ENCODE peak calls at places on chromosomes 5 and 9, in five cellular contexts. One of them, this sample, is unnamed. For H3K4me1, the result is how much of the 10 kb centered on the place peaks cover.

GRCh38 chr5:67530609-67531255 is 334.1 kb upstream of the CD180 start:
- DNase-seq in K562: no peak
- DNase-seq in HepG2: no peak
- DNase-seq in GM23338: peak
- DNase-seq in A549: no peak
- DNase-seq in this sample: no peak

GRCh38 chr5:148011407-148012124 is 52.2 kb upstream of the SPINK5 start:
- DNase-seq in K562: no peak
- DNase-seq in HepG2: no peak
- DNase-seq in GM23338: no peak
- DNase-seq in A549: no peak
- DNase-seq in this sample: no peak

GRCh38 chr9:16594787-16595186 is 275.7 kb downstream of the BNC2 start:
- DNase-seq in K562: no peak
- DNase-seq in HepG2: no peak
- DNase-seq in GM23338: no peak
- DNase-seq in A549: no peak
- DNase-seq in this sample: no peak

GRCh38 chr5:10656176-10656830 is 92.4 kb downstream of the ANKRD33B start:
- DNase-seq in K562: no peak
- DNase-seq in HepG2: no peak
- DNase-seq in GM23338: no peak
- DNase-seq in A549: no peak
- DNase-seq in this sample: no peak

GRCh38 chr5:124651663-124652513 is 94.6 kb downstream of the ZNF608 start:
- DNase-seq in K562: peak
- DNase-seq in HepG2: peak
- DNase-seq in GM23338: peak
- DNase-seq in A549: peak
- DNase-seq in this sample: no peak

GRCh38 chr5:61306531-61307195 is 25.4 kb upstream of the ZSWIM6 start:
- DNase-seq in K562: no peak
- DNase-seq in HepG2: no peak
- DNase-seq in GM23338: no peak
- DNase-seq in A549: peak
- DNase-seq in this sample: no peak

GRCh38 chr5:99600952-99601351 is 672.1 kb upstream of the CHD1 start:
- DNase-seq in K562: no peak
- DNase-seq in HepG2: no peak
- DNase-seq in GM23338: no peak
- DNase-seq in A549: no peak
- DNase-seq in this sample: no peak

GRCh38 chr9:114098021-114098659 is 952 bp downstream of the KIF12 start:
- DNase-seq in K562: peak
- DNase-seq in HepG2: no peak
- DNase-seq in GM23338: peak
- DNase-seq in A549: peak
- DNase-seq in this sample: no peak

GRCh38 chr9:19032411-19032810 is 598 bp downstream of the SAXO1 start:
- DNase-seq in K562: no peak
- DNase-seq in HepG2: no peak
- DNase-seq in GM23338: no peak
- DNase-seq in A549: no peak
- DNase-seq in this sample: no peak

GRCh38 chr5:151733727-151734408 is 24.6 kb downstream of the ATOX1 start:
- DNase-seq in K562: no peak
- DNase-seq in HepG2: no peak
- DNase-seq in GM23338: no peak
- DNase-seq in A549: no peak
- DNase-seq in this sample: no peak

GRCh38 chr5:54867310-54867944 is 118.0 kb downstream of the ESM1 start:
- DNase-seq in K562: peak
- DNase-seq in HepG2: peak
- DNase-seq in GM23338: peak
- DNase-seq in A549: peak
- DNase-seq in this sample: no peak

GRCh38 chr9:136847827-136848392 is 1.3 kb upstream of the PHPT1 start:
- DNase-seq in K562: peak
- DNase-seq in HepG2: peak
- DNase-seq in GM23338: peak
- DNase-seq in A549: peak
- DNase-seq in this sample: peak

GRCh38 chr5:111383288-111383970 is 128.9 kb downstream of the STARD4 start:
- DNase-seq in K562: no peak
- DNase-seq in HepG2: no peak
- DNase-seq in GM23338: no peak
- DNase-seq in A549: no peak
- DNase-seq in this sample: no peak

GRCh38 chr5:151063136-151063544 is 17.7 kb downstream of the TNIP1 start:
- DNase-seq in K562: peak
- DNase-seq in HepG2: peak
- DNase-seq in GM23338: no peak
- DNase-seq in A549: peak
- DNase-seq in this sample: no peak

GRCh38 chr9:128361981-128362646 is 9.1 kb upstream of the URM1 start:
- DNase-seq in K562: peak
- DNase-seq in HepG2: peak
- DNase-seq in GM23338: peak
- DNase-seq in A549: peak
- DNase-seq in this sample: no peak

GRCh38 chr5:16160706-16161105 is 18.9 kb downstream of the MARCHF11 start:
- DNase-seq in K562: peak
- DNase-seq in HepG2: peak
- DNase-seq in GM23338: peak
- DNase-seq in A549: peak
- DNase-seq in this sample: peak

GRCh38 chr5:14373685-14374084 is 207.9 kb upstream of the OTULINL start:
- DNase-seq in K562: no peak
- DNase-seq in HepG2: peak
- DNase-seq in GM23338: no peak
- DNase-seq in A549: no peak
- DNase-seq in this sample: no peak

GRCh38 chr5:134794136-134794535 is 35.6 kb downstream of the DDX46 start:
- DNase-seq in K562: no peak
- DNase-seq in HepG2: no peak
- DNase-seq in GM23338: no peak
- DNase-seq in A549: no peak
- DNase-seq in this sample: no peak

GRCh38 chr9:21415492-21416267 is 6.8 kb downstream of the IFNA8 start:
- DNase-seq in K562: no peak
- DNase-seq in HepG2: no peak
- DNase-seq in GM23338: no peak
- DNase-seq in A549: peak
- DNase-seq in this sample: no peak

GRCh38 chr5:145975361-145976066 is 39.1 kb downstream of the SH3RF2 start:
- DNase-seq in K562: peak
- DNase-seq in HepG2: peak
- DNase-seq in GM23338: no peak
- DNase-seq in A549: peak
- DNase-seq in this sample: no peak

GRCh38 chr9:22157831-22158230 is 148.7 kb upstream of the CDKN2B start:
- DNase-seq in K562: no peak
- DNase-seq in HepG2: no peak
- DNase-seq in GM23338: no peak
- DNase-seq in A549: no peak
- DNase-seq in this sample: no peak

GRCh38 chr5:61604626-61605025 is 272.6 kb downstream of the ZSWIM6 start:
- DNase-seq in K562: no peak
- DNase-seq in HepG2: no peak
- DNase-seq in GM23338: no peak
- DNase-seq in A549: peak
- DNase-seq in this sample: no peak

GRCh38 chr9:14037331-14037730 is 276.6 kb downstream of the NFIB start:
- DNase-seq in K562: no peak
- DNase-seq in HepG2: no peak
- DNase-seq in GM23338: no peak
- DNase-seq in A549: no peak
- DNase-seq in this sample: no peak

GRCh38 chr9:2109066-2109650 is 94.0 kb downstream of the SMARCA2 start:
- DNase-seq in K562: no peak
- DNase-seq in HepG2: no peak
- DNase-seq in GM23338: no peak
- DNase-seq in A549: no peak
- DNase-seq in this sample: no peak

GRCh38 chr9:93007529-93008058 is 50.9 kb upstream of the SUSD3 start:
- DNase-seq in K562: no peak
- DNase-seq in HepG2: no peak
- DNase-seq in GM23338: no peak
- DNase-seq in A549: no peak
- DNase-seq in this sample: no peak

GRCh38 chr5:78808380-78808779 is 159.8 kb upstream of the LHFPL2 start:
- DNase-seq in K562: no peak
- DNase-seq in HepG2: no peak
- DNase-seq in GM23338: no peak
- DNase-seq in A549: no peak
- DNase-seq in this sample: no peak

GRCh38 chr5:154386952-154387629 is 58.7 kb upstream of the SAP30L start:
- DNase-seq in K562: no peak
- DNase-seq in HepG2: peak
- DNase-seq in GM23338: no peak
- DNase-seq in A549: no peak
- DNase-seq in this sample: no peak

GRCh38 chr5:39604491-39604890 is 179.7 kb upstream of the DAB2 start:
- DNase-seq in K562: no peak
- DNase-seq in HepG2: no peak
- DNase-seq in GM23338: no peak
- DNase-seq in A549: no peak
- DNase-seq in this sample: no peak

GRCh38 chr5:10595678-10596309 is 31.9 kb downstream of the ANKRD33B start:
- DNase-seq in K562: peak
- DNase-seq in HepG2: peak
- DNase-seq in GM23338: no peak
- DNase-seq in A549: peak
- DNase-seq in this sample: no peak

GRCh38 chr5:164498393-164498792 is 993.0 kb downstream of the MAT2B start:
- DNase-seq in K562: no peak
- DNase-seq in HepG2: no peak
- DNase-seq in GM23338: peak
- DNase-seq in A549: no peak
- DNase-seq in this sample: no peak

GRCh38 chr5:96112703-96113102 is 151.1 kb upstream of the ELL2 start:
- DNase-seq in K562: no peak
- DNase-seq in HepG2: no peak
- DNase-seq in GM23338: no peak
- DNase-seq in A549: no peak
- DNase-seq in this sample: no peak

GRCh38 chr5:131261483-131261882 is 2.4 kb upstream of the CDC42SE2 start:
- DNase-seq in K562: no peak
- DNase-seq in HepG2: no peak
- DNase-seq in GM23338: no peak
- DNase-seq in A549: no peak
- DNase-seq in this sample: no peak

GRCh38 chr5:131258733-131259132 is 5.1 kb upstream of the CDC42SE2 start:
- DNase-seq in K562: no peak
- DNase-seq in HepG2: peak
- DNase-seq in GM23338: no peak
- DNase-seq in A549: no peak
- DNase-seq in this sample: no peak

GRCh38 chr5:131259326-131259725 is 4.5 kb upstream of the CDC42SE2 start:
- DNase-seq in K562: no peak
- DNase-seq in HepG2: no peak
- DNase-seq in GM23338: no peak
- DNase-seq in A549: no peak
- DNase-seq in this sample: no peak

GRCh38 chr5:131262953-131263541 is 806 bp upstream of the CDC42SE2 start:
- DNase-seq in K562: peak
- DNase-seq in HepG2: no peak
- DNase-seq in GM23338: peak
- DNase-seq in A549: no peak
- DNase-seq in this sample: no peak

GRCh38 chr5:131260895-131261294 is 3.0 kb upstream of the CDC42SE2 start:
- DNase-seq in K562: no peak
- DNase-seq in HepG2: no peak
- DNase-seq in GM23338: no peak
- DNase-seq in A549: no peak
- DNase-seq in this sample: no peak
- H3K4me1 ChIP-seq in K562: under half
- H3K4me1 ChIP-seq in HepG2: under half
- H3K4me1 ChIP-seq in GM23338: under half
- H3K4me1 ChIP-seq in A549: under half
- H3K4me1 ChIP-seq in this sample: under half

DNA sequence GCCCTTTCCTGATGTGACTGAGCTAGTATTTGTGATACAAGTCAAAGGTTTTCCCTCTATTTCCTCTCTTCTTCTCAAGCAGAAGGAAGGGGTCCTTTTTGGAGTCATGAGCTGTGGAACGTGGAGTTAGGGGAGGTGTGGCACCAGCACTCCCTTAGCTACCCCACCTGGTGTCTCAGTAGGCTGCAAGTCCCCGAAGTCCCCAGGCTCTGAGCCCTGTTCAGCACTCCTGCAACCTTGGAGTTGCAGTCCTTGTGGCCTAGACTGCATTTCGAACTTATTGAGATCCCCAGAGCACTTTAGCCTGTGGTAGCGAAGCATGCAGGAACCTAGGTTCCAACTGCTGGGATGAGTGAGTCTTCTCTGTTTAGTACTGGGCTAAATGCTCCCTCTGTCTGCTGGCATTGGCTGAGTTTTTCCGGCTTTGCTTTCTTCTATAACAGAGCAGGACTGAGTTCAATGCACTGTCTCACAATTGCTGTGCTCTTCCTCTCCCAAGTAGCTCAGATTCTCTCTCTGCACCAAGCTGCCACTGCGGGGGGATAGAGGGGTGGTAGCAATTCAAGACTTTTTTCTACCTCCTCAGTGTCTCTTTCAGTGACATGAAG is 600.7 kb upstream of the CDH9 start:
- DNase-seq in K562: no peak
- DNase-seq in HepG2: no peak
- DNase-seq in GM23338: peak
- DNase-seq in A549: peak
- DNase-seq in this sample: no peak
- TF ChIP-seq JUNB in K562: no peak
- TF ChIP-seq JUNB in HepG2: no peak
- TF ChIP-seq JUNB in GM23338: no peak
- TF ChIP-seq JUNB in A549: no peak
- TF ChIP-seq JUNB in this sample: no peak

GRCh38 chr5:141598389-141599360 is 20.1 kb downstream of the DIAPH1 start:
- DNase-seq in K562: no peak
- DNase-seq in HepG2: no peak
- DNase-seq in GM23338: no peak
- DNase-seq in A549: no peak
- DNase-seq in this sample: no peak
- H3K4me1 ChIP-seq in K562: under half
- H3K4me1 ChIP-seq in HepG2: under half
- H3K4me1 ChIP-seq in GM23338: under half
- H3K4me1 ChIP-seq in A549: under half
- H3K4me1 ChIP-seq in this sample: under half

GRCh38 chr5:1193591-1193985 is 7.8 kb upstream of the SLC6A19 start:
- DNase-seq in K562: no peak
- DNase-seq in HepG2: no peak
- DNase-seq in GM23338: no peak
- DNase-seq in A549: no peak
- DNase-seq in this sample: no peak
- TF ChIP-seq JUNB in K562: no peak
- TF ChIP-seq JUNB in HepG2: no peak
- TF ChIP-seq JUNB in GM23338: no peak
- TF ChIP-seq JUNB in A549: no peak
- TF ChIP-seq JUNB in this sample: no peak

GRCh38 chr9:8616419-8616818 is 816.8 kb upstream of the DMAC1 start:
- DNase-seq in K562: no peak
- DNase-seq in HepG2: no peak
- DNase-seq in GM23338: no peak
- DNase-seq in A549: no peak
- DNase-seq in this sample: no peak
- H3K4me1 ChIP-seq in K562: under half
- H3K4me1 ChIP-seq in HepG2: under half
- H3K4me1 ChIP-seq in GM23338: under half
- H3K4me1 ChIP-seq in A549: under half
- H3K4me1 ChIP-seq in this sample: under half

This sample was measured in GM12878.